ENCODE peak calls at places on chromosomes 16 and 17, in seven cellular contexts. A is SK-MEL-5; H is left ventricle myocardium inferior; V is naive thymus-derived CD4-positive, alpha-beta T cell; Q is SK-N-DZ; J is MV-4-11; G is activated naive CD4-positive, alpha-beta T cell. K is an unnamed sample.

GRCh38 chr17:15181816-15182215 is 83.3 kb downstream of the PMP22 start:
- DNase-seq in H (no peak), J (no peak), V (no peak), G (no peak), A (no peak), Q (no peak), K (no peak)

GRCh38 chr17:66432558-66432957 is 130.1 kb downstream of the PRKCA start:
- DNase-seq in G (no peak), A (no peak), H (no peak), Q (no peak), J (no peak), V (no peak), K (no peak)

GRCh38 chr17:59466943-59467801 is 98.2 kb upstream of the DHX40 start:
- DNase-seq in V (no peak), A (no peak), H (no peak), Q (no peak), G (no peak), J (no peak), K (no peak)

GRCh38 chr16:8026450-8026849 is 563.9 kb downstream of the TMEM114 start:
- DNase-seq in Q (no peak), V (no peak), H (no peak), J (no peak), A (no peak), G (no peak), K (peak; percentile 9)

GRCh38 chr16:15682105-15682570 is 32.1 kb downstream of the NDE1 start:
- DNase-seq in J (peak; percentile 82), A (peak; percentile 90), V (no peak), Q (no peak), H (no peak), G (peak; percentile 3), K (peak; percentile 76)

GRCh38 chr17:12445331-12445730 is 220.4 kb upstream of the MYOCD start:
- DNase-seq in Q (no peak), J (no peak), A (no peak), V (no peak), G (no peak), H (no peak), K (no peak)

GRCh38 chr17:55547027-55547670 is 35.9 kb upstream of the SMIM36 start:
- DNase-seq in H (no peak), Q (no peak), J (no peak), V (no peak), A (peak; percentile 15), G (no peak), K (peak; percentile 26)

GRCh38 chr17:7408341-7408740 is 696 bp downstream of the NLGN2 start:
- DNase-seq in J (no peak), V (peak; percentile 36), A (no peak), Q (no peak), G (peak; percentile 15), H (no peak), K (no peak)

GRCh38 chr17:74467221-74467951 is 952 bp downstream of the CD300A start:
- DNase-seq in A (no peak), G (no peak), J (peak; percentile 72), V (no peak), Q (no peak), H (no peak), K (no peak)

GRCh38 chr17:45077643-45078042 is 16.5 kb downstream of the NMT1 start:
- DNase-seq in A (no peak), Q (no peak), V (no peak), J (peak; percentile 99), H (no peak), G (no peak), K (no peak)